ENCODE peak calls at places on chromosomes 12 and 14, in five cellular contexts. C, G, T, W and Q are unnamed samples.

GRCh38 chr14:68539311-68539737 is 253.5 kb downstream of the ZFP36L1 start:
- DNase-seq in C (no peak), W (no peak), T (peak), G (no peak), Q (no peak)

GRCh38 chr12:114192549-114192948 is 213.4 kb downstream of the TBX5 start:
- DNase-seq in C (no peak), G (no peak), W (no peak), T (no peak), Q (no peak)

GRCh38 chr14:94001501-94002396 is 4.6 kb downstream of the CCDC197 start:
- DNase-seq in T (peak), W (peak), C (peak), G (peak), Q (peak)

GRCh38 chr12:21527451-21528180 is 1.5 kb downstream of the SPX start:
- DNase-seq in G (peak), W (no peak), T (peak), C (peak), Q (peak)

GRCh38 chr12:70121562-70121961 is 121.7 kb upstream of the CNOT2 start:
- DNase-seq in T (no peak), W (no peak), G (no peak), C (no peak), Q (no peak)

GRCh38 chr12:119668315-119668651 is 350 bp downstream of the PRKAB1 start:
- DNase-seq in W (no peak), G (no peak), C (no peak), T (no peak), Q (peak)

GRCh38 chr14:94173885-94174621 is at the start of gene PPP4R4:
- DNase-seq in W (peak), G (peak), C (peak), T (peak), Q (peak)

GRCh38 chr12:27179399-27180214 is 64.5 kb upstream of the STK38L start:
- DNase-seq in T (no peak), C (peak), W (peak), G (no peak), Q (peak)

GRCh38 chr14:46054526-46054925 is 597.1 kb downstream of the RPL10L start:
- DNase-seq in G (no peak), T (no peak), C (no peak), W (peak), Q (peak)

GRCh38 chr12:121568971-121569808 is 11.6 kb downstream of the KDM2B start:
- DNase-seq in W (no peak), T (no peak), C (peak), G (no peak), Q (peak)

GRCh38 chr12:132390287-132391076 is 61.1 kb upstream of the GALNT9 start:
- DNase-seq in C (no peak), T (no peak), G (no peak), W (no peak), Q (no peak)

GRCh38 chr14:105974902-105975301 is 448.5 kb downstream of the TMEM121 start:
- DNase-seq in C (no peak), G (no peak), T (no peak), W (no peak), Q (no peak)

GRCh38 chr12:88684610-88685009 is 104.3 kb upstream of the KITLG start:
- DNase-seq in W (no peak), C (no peak), T (no peak), G (no peak), Q (no peak)

GRCh38 chr14:104882325-104882973 is 17.4 kb downstream of the CEP170B start:
- DNase-seq in W (no peak), G (no peak), T (no peak), C (peak), Q (no peak)

GRCh38 chr12:72468505-72468904 is 196.3 kb downstream of the TRHDE start:
- DNase-seq in C (no peak), G (no peak), T (no peak), W (no peak), Q (no peak)

GRCh38 chr14:36513012-36513420 is 7.0 kb downstream of the NKX2-1 start:
- DNase-seq in T (no peak), C (no peak), G (no peak), W (no peak), Q (no peak)

GRCh38 chr12:71214511-71215285 is 56.9 kb upstream of the TSPAN8 start:
- DNase-seq in G (no peak), W (no peak), T (peak), C (no peak), Q (no peak)

DNA sequence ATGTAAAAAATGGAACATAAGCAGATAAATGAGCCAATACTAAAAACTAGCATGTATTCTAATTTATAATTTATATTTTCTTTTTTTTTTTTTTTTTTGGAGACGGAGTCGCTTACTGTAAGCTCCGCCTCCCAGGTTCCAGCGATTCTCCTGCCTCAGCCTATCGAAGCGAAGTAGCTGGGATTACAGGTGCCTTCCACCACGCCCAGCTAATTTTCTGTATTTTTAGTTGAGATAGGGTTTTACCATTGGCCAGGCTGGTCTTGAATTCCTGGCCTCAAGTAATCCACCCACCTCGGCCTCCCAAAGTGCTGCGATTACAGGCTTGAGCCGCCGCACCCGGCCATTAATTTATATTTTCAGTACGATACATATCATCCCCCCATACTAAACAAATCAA is 2.7 kb downstream of the MAPK1IP1L start:
- DNase-seq in T (no peak), C (no peak), W (no peak), G (no peak), Q (no peak)
- H3K4me3 ChIP-seq in T (no peak), C (no peak), W (no peak), G (no peak), Q (no peak)

GRCh38 chr12:47362131-47362686 is 282.4 kb upstream of the AMIGO2 start:
- DNase-seq in W (no peak), G (no peak), C (no peak), T (no peak), Q (no peak)
- H3K4me3 ChIP-seq in W (no peak), G (no peak), C (no peak), T (no peak), Q (no peak)

GRCh38 chr12:54589964-54590363 is 1.5 kb upstream of the PPP1R1A start:
- DNase-seq in W (no peak), C (no peak), G (no peak), T (no peak), Q (no peak)

GRCh38 chr12:54591001-54591591 is 2.6 kb upstream of the PPP1R1A start:
- DNase-seq in G (peak), W (no peak), C (no peak), T (no peak), Q (no peak)

GRCh38 chr12:54588110-54588831 is at the start of gene PPP1R1A:
- DNase-seq in W (no peak), G (no peak), C (peak), T (peak), Q (no peak)

GRCh38 chr12:54587315-54587821 is 1.1 kb downstream of the PPP1R1A start:
- DNase-seq in G (peak), W (no peak), T (no peak), C (peak), Q (no peak)

GRCh38 chr12:54588892-54589291 is 433 bp upstream of the PPP1R1A start:
- DNase-seq in C (no peak), T (no peak), W (no peak), G (no peak), Q (no peak)
- H3K4me3 ChIP-seq in C (peak), T (peak), W (no peak), G (peak), Q (no peak)

DNA sequence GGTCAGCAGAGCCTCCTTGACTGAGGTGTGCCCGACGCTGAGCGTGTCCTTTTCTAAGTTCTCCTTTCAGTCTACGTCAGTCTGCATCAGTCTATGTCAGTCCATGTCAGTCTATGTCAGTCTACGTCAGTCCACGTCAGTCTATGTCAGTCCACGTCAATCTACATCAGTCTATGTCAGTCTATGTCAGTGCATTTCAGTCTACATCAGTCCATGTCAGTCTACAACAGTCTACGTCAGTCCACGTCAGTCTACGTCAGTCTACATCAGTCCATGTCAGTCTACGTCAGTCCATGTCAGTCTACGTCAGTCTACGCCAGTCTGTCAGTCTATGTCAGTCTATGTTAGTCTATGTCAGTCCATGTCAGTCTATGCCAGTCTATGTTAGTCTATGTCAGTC is 15.9 kb downstream of the EIF5 start:
- DNase-seq in G (no peak), T (no peak), C (no peak), W (no peak), Q (no peak)
- H3K4me3 ChIP-seq in G (no peak), T (no peak), C (no peak), W (no peak), Q (no peak)

DNA sequence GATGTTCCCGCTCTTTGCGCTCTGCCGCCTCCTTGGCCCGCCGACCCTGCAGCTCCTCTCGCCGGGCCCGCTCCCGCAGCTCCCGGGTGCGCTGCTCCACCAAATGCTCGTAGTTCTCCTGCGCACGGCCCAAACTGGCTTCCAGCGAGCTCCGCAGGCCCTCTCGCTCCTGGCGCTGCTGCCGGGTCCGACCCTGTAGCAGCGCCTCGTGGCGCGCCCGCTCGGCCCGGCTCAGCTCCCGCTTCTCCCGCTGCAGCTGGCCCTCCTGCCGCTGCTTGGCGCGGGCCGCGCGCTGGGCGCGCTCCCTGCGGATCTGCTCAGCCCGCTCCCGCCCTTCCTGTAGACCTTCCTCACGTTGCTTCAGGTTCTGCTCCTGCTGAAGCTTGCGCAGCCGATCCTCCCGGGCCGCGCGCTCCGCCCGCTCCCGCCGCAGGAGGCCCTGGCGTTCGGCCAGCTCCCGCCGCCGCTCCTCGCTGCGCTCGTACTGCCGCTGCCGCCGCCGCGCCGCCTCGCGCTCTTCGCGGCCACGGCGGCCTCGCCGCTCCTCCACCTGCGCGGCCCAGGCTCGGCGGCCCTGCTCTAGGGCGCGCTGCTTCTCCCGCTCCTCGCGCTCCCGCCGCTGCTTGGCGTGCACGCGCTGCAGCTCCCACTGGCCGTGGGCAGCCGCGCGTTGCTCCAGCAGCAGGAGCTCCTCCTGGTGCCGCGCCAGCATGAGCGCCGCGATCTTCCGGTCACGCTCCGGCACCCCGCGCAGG is 2.6 kb downstream of the CCDC177 start:
- DNase-seq in W (no peak), C (no peak), T (no peak), G (no peak), Q (no peak)
- H3K4me3 ChIP-seq in W (peak), C (peak), T (peak), G (no peak), Q (no peak)

GRCh38 chr14:91611528-91611927 is 101.4 kb upstream of the PPP4R3A start:
- DNase-seq in T (no peak), C (no peak), W (no peak), G (no peak), Q (no peak)

GRCh38 chr14:91609183-91609582 is 99.1 kb upstream of the PPP4R3A start:
- DNase-seq in C (no peak), T (no peak), G (no peak), W (no peak), Q (no peak)

GRCh38 chr14:91613459-91614145 is 103.5 kb upstream of the PPP4R3A start:
- DNase-seq in G (no peak), C (no peak), W (no peak), T (no peak), Q (no peak)

GRCh38 chr14:91614187-91614586 is 104.1 kb upstream of the PPP4R3A start:
- DNase-seq in T (no peak), C (no peak), G (no peak), W (no peak), Q (no peak)
- H3K4me3 ChIP-seq in T (no peak), C (no peak), G (no peak), W (no peak), Q (no peak)

DNA sequence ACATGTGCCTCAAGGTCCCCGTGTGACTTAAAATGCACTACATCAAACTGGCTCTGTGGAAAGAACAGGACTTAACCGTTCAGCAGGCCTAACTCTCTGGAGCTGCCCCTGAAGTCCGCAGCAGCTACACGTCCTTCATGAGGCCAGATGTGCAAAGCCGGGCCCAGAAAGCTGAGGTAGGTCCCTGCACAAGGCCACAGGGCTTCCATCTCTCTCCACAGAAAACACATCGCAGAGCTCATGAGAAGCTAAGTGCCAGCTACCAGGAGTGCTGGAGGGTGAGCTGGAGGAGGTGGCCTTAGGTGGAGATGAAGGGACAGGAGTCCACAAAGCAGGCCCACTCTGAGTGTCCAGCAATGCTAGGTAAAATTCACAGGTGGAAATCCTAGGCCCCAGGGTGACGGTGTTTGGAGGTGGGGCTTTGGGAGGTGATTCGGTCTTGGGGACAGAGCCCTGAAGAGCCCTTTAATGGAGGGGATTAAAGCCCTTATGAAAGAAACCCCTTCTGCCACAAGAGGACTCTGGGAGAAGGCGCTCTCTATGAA is 52.4 kb downstream of the VCPKMT start:
- DNase-seq in W (no peak), T (no peak), G (no peak), C (no peak), Q (no peak)
- H3K4me3 ChIP-seq in W (no peak), T (no peak), G (no peak), C (no peak), Q (no peak)

DNA sequence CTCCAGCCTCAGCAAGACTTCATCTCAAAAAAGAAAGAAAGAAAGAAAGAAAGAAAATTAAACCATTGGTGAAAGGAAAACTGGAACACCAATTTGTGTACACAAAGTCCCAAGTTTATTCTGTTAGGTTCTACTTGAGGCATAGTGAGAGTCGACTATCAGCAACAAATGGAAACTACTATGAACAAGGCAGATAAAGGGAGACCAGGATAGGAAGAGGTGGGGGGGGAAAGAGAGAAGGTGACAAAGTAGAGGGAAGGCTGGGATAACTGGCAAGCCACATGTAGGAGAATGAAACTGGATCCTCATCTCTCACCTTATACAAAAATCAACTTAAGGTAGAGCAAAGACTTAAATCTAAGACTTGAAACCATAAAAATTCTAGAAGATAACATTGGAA is 25.6 kb downstream of the TFCP2 start:
- DNase-seq in W (no peak), G (no peak), C (no peak), T (no peak), Q (no peak)
- H3K4me3 ChIP-seq in W (no peak), G (no peak), C (no peak), T (no peak), Q (no peak)

DNA sequence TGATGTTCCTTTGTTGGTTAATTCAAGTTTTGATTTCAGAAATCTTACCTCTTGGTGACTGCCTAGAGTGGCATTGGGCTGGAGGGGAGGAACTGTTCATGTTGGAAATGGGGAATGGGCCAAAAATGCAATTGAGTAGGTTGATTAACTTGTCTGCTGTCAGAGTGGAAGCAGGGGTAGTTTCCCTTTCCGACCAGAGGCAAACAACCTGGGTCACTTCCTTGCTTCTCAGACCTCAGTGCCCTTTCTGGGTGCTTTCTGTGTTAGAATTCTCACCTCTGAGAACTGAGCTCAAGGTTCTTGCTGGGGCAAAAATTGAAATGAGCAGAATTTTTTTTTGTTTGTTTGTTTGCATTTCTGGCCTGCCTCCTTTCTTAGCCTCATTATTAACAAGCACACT is 2.3 kb upstream of the M6PR start:
- DNase-seq in T (no peak), W (no peak), C (no peak), G (no peak), Q (no peak)
- H3K4me3 ChIP-seq in T (peak), W (no peak), C (no peak), G (no peak), Q (no peak)

GRCh38 chr12:43028826-43029225 is 439.3 kb upstream of the PRICKLE1 start:
- DNase-seq in W (peak), T (no peak), G (no peak), C (no peak), Q (no peak)
- H3K4me3 ChIP-seq in W (no peak), T (no peak), G (no peak), C (no peak), Q (no peak)